ENCODE peak calls at places on chromosomes 3 and 15, in five cellular contexts. R is OCI-LY7; B is aorta; Z is left ventricle myocardium inferior; J is CD4-positive, alpha-beta memory T cell. K is an unnamed sample.

GRCh38 chr15:62647195-62647865 is 395.2 kb upstream of the TPM1 start:
- DNase-seq in R (no peak), B (peak; percentile 59), Z (no peak), J (no peak), K (no peak)

GRCh38 chr15:58528197-58528870 is 96.5 kb downstream of the LIPC start:
- DNase-seq in R (no peak), B (no peak), Z (no peak), J (no peak), K (peak; percentile 52)

GRCh38 chr3:128578346-128578745 is 72.3 kb downstream of the RPN1 start:
- DNase-seq in R (no peak), B (no peak), Z (no peak), J (no peak), K (no peak)

GRCh38 chr3:163126115-163126514 is 1629.5 kb downstream of the OTOL1 start:
- DNase-seq in R (no peak), B (no peak), Z (no peak), J (no peak), K (no peak)

GRCh38 chr3:4660936-4661335 is 167.8 kb downstream of the ITPR1 start:
- DNase-seq in R (no peak), B (no peak), Z (no peak), J (no peak), K (no peak)

GRCh38 chr3:156259896-156260788 is 139.8 kb downstream of the KCNAB1 start:
- DNase-seq in R (no peak), B (no peak), Z (no peak), J (no peak), K (no peak)

GRCh38 chr15:39944711-39945110 is 10.8 kb downstream of the EIF2AK4 start:
- DNase-seq in R (no peak), B (no peak), Z (no peak), J (no peak), K (no peak)

GRCh38 chr15:77180757-77181156 is 109.8 kb upstream of the TSPAN3 start:
- DNase-seq in R (no peak), B (no peak), Z (no peak), J (no peak), K (no peak)

GRCh38 chr3:45628746-45629145 is 34.2 kb downstream of the LIMD1 start:
- DNase-seq in R (no peak), B (peak; percentile 39), Z (no peak), J (no peak), K (no peak)

GRCh38 chr3:108159865-108160264 is 62.4 kb downstream of the IFT57 start:
- DNase-seq in R (no peak), B (no peak), Z (no peak), J (no peak), K (no peak)

GRCh38 chr3:187773233-187773962 is 28.1 kb upstream of the BCL6 start:
- DNase-seq in R (peak; percentile 85), B (no peak), Z (no peak), J (no peak), K (no peak)
- H3K4me1 ChIP-seq in R (peaks cover 56% of the 10 kb centered on the region), B (peaks cover 2% of the 10 kb centered on the region), Z (peaks cover 11% of the 10 kb centered on the region), J (peaks cover 43% of the 10 kb centered on the region), K (no peaks in the 10 kb centered on the region)

GRCh38 chr3:43895573-43895972 is 204.8 kb downstream of the ABHD5 start:
- DNase-seq in R (no peak), B (no peak), Z (no peak), J (no peak), K (no peak)
- H3K4me1 ChIP-seq in R (peaks cover 52% of the 10 kb centered on the region), B (no peaks in the 10 kb centered on the region), Z (peaks cover 12% of the 10 kb centered on the region), J (peaks cover 10% of the 10 kb centered on the region), K (peaks cover 7% of the 10 kb centered on the region)

GRCh38 chr3:18444597-18445420 is 19.7 kb upstream of the SATB1 start:
- DNase-seq in R (peak; percentile 60), B (peak; percentile 80), Z (peak; percentile 68), J (peak; percentile 88), K (peak; percentile 78)
- H3K4me1 ChIP-seq in R (peaks cover 28% of the 10 kb centered on the region), B (no peaks in the 10 kb centered on the region), Z (peaks cover 27% of the 10 kb centered on the region), J (peaks cover 47% of the 10 kb centered on the region), K (peaks cover 21% of the 10 kb centered on the region)

GRCh38 chr15:64155802-64156651 is 4.5 kb downstream of the SNX22 start:
- DNase-seq in R (no peak), B (no peak), Z (no peak), J (no peak), K (no peak)
- H3K4me1 ChIP-seq in R (peaks cover 37% of the 10 kb centered on the region), B (no peaks in the 10 kb centered on the region), Z (peaks cover 86% of the 10 kb centered on the region), J (peaks cover 52% of the 10 kb centered on the region), K (peaks cover 55% of the 10 kb centered on the region)

GRCh38 chr3:172216843-172217404 is 177.5 kb downstream of the FNDC3B start:
- DNase-seq in R (no peak), B (no peak), Z (no peak), J (no peak), K (no peak)

GRCh38 chr3:172218350-172219323 is 179.3 kb downstream of the FNDC3B start:
- DNase-seq in R (no peak), B (no peak), Z (no peak), J (no peak), K (no peak)

GRCh38 chr3:172219750-172220149 is 180.4 kb downstream of the FNDC3B start:
- DNase-seq in R (no peak), B (no peak), Z (no peak), J (no peak), K (no peak)

GRCh38 chr3:172216267-172216666 is 176.9 kb downstream of the FNDC3B start:
- DNase-seq in R (no peak), B (no peak), Z (no peak), J (no peak), K (no peak)

GRCh38 chr3:172217877-172218276 is 178.5 kb downstream of the FNDC3B start:
- DNase-seq in R (no peak), B (no peak), Z (no peak), J (no peak), K (no peak)
- H3K4me1 ChIP-seq in R (no peaks in the 10 kb centered on the region), B (peaks cover 9% of the 10 kb centered on the region), Z (peaks cover 84% of the 10 kb centered on the region), J (no peaks in the 10 kb centered on the region), K (peaks cover 78% of the 10 kb centered on the region)

DNA sequence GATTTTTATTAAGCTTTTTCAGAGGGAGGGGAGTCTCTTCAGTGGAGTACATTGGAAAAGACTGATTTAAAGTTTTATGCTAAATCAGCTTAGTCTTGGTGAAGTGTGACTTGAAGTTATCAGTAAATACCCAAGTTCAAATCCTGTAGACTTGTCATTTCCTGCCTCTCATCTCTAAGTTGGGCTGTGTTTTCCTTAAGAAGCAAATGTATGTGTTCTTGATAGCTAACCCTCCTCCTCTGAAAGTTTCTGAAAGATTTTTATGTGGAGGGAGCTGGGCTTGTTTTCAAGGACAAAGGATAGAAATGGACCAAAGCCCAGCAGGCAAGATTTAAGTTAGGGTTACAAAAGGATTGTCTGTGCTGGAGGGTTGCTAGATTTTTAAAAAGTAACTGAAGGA is 4.2 kb downstream of the MAPKBP1 start:
- DNase-seq in R (no peak), B (no peak), Z (no peak), J (no peak), K (no peak)
- H3K4me1 ChIP-seq in R (peaks cover 85% of the 10 kb centered on the region), B (peaks cover 10% of the 10 kb centered on the region), Z (peaks cover 64% of the 10 kb centered on the region), J (peaks cover 45% of the 10 kb centered on the region), K (peaks cover 3% of the 10 kb centered on the region)

DNA sequence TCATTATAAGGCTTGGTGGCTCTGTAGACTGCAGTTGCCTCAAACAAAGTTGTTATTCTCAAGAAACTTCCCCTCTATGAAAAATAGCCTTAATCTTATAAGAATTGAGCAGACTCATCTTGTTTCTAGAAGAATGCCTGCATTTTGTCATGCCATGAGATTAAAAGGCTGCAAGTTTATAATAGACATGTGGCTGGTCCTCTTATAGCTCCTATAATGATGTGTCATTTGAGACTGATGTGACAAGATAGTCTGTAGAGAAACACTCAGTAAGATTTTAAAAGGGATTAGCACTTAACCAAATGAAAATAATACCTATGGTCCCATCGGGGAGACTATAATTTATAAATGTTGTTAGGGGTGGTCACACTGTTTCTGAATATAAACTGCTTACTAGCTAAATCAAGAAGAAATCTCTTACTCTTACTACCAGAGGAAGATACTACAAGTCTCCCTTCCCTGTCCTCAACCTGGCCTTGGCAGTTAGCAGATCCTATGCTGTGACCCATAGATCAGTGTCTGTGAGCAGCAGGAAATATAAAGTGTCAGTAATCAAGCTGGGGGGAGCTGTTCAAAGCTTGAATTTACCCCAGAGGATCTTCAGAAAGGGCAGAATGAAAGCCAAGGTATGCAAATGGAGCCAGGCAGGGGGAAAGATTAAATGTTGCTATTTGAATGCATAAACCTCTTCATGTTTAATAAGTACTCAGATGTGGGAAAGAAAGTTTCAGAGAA is 312.7 kb downstream of the OXSM start:
- DNase-seq in R (no peak), B (no peak), Z (no peak), J (no peak), K (no peak)
- H3K4me1 ChIP-seq in R (peaks cover 21% of the 10 kb centered on the region), B (peaks cover 13% of the 10 kb centered on the region), Z (peaks cover 75% of the 10 kb centered on the region), J (no peaks in the 10 kb centered on the region), K (peaks cover 75% of the 10 kb centered on the region)

DNA sequence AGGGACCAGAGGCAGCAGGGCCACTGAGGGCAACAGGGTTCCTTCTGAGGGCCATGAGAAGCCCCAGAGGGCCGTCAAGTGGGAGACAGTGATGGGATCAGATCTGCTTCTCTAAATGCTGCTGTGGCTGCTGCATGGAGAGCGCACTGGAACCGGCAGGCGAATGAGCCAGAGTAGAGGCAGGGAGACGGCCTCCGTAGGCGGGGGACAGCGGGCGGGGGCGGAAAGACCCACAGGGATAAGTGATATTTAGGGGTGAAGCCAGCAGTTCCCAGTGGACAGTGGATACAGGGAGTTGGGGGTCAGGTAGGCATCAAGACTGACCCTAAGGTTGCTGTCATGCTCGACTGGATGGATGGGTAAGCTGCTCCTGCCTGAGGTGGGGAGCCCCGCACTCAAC is 45.0 kb downstream of the GLDN start:
- DNase-seq in R (no peak), B (no peak), Z (no peak), J (no peak), K (no peak)
- H3K4me1 ChIP-seq in R (no peaks in the 10 kb centered on the region), B (no peaks in the 10 kb centered on the region), Z (peaks cover under 1% of the 10 kb centered on the region), J (no peaks in the 10 kb centered on the region), K (no peaks in the 10 kb centered on the region)

DNA sequence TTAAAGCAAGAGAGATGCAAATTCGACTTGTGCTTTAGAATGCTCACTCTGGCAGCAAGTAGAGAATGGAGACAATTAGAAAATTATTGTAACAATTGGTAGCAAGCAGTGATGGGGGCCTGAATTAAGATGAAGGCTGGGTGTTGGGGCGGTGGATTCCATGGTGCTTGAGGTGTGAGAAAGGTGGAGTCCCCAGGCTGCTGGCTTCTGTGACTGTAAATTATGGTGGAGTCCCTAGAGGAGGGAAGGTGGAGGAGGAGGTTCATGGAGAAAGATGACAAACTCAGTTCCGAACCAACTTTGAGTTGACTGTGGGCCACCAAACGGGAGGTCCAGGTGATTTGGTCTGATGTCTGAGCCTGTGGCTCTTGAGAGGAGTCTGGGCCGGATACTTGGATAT is 10.7 kb upstream of the SMAD3 start:
- DNase-seq in R (no peak), B (no peak), Z (no peak), J (no peak), K (no peak)
- H3K4me1 ChIP-seq in R (peaks cover 26% of the 10 kb centered on the region), B (peaks cover 5% of the 10 kb centered on the region), Z (peaks cover 17% of the 10 kb centered on the region), J (peaks cover 4% of the 10 kb centered on the region), K (no peaks in the 10 kb centered on the region)

DNA sequence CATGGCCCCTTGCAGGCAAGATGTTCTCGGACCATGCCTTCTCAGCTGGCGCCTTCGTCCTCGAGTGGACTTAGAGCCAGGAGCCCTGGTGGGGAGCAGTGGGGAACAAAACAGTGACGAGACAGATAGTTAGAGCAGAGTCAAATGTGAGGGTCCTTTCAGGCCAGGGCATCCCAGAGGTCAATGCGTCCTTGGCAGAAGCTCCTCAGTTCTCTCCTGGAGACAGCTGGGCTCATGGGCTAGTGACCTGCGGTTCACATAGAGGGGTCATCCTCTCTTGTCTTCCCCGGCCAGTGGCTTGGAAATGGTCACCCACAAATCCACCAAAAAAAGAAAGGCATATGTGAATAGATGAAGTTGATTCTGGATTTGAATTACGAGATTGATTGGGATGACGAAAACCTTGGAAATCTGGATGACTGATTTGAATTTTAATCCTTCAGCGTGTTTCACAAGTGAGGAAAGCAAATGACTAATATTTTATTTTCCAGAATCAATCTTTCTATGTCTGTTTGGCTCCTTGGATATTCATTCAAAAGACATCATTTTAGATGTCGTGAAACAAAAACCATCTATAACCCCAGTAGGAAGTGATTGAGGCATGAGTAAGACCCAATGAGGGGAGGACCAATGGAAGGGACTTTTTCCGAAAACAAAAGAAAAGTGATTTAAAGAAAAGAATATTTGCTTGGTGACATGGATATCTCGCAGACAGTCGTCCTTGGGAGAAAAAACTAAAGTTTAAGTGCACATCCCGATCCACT is 84.5 kb downstream of the ASB7 start:
- DNase-seq in R (no peak), B (no peak), Z (no peak), J (no peak), K (no peak)
- H3K4me1 ChIP-seq in R (no peaks in the 10 kb centered on the region), B (no peaks in the 10 kb centered on the region), Z (no peaks in the 10 kb centered on the region), J (no peaks in the 10 kb centered on the region), K (no peaks in the 10 kb centered on the region)

K was measured in heart left ventricle.